ENCODE peak calls at places on chromosomes 6 and 20, in ten cellular contexts. X, N, O, H, D, A, S, L, B and C are unnamed samples.

GRCh38 chr20:34951252-34951651 is 4.4 kb downstream of the GSS start:
- DNase-seq in X (no peak), N (no peak), O (no peak), H (no peak), D (no peak), A (no peak), S (no peak), L (no peak), B (no peak), C (no peak)

GRCh38 chr6:143157146-143157545 is 96.5 kb downstream of the AIG1 start:
- DNase-seq in X (no peak), N (no peak), O (no peak), H (peak; percentile 41), D (no peak), A (peak; percentile 97), S (no peak), L (no peak), B (peak; percentile 56), C (no peak)

GRCh38 chr6:6315660-6316059 is 4.8 kb downstream of the F13A1 start:
- DNase-seq in X (peak; percentile 63), N (peak; percentile 40), O (no peak), H (peak; percentile 4), D (no peak), A (peak; percentile 48), S (peak; percentile 52), L (no peak), B (peak; percentile 58), C (peak; percentile 53)

GRCh38 chr6:161273356-161273751 is 507 bp downstream of the AGPAT4 start:
- DNase-seq in X (peak; percentile 88), N (no peak), O (no peak), H (peak; percentile 44), D (no peak), A (no peak), S (no peak), L (no peak), B (peak; percentile 72), C (peak; percentile 32)

GRCh38 chr6:142744836-142745235 is 200.1 kb downstream of the HIVEP2 start:
- DNase-seq in X (no peak), N (no peak), O (no peak), H (peak; percentile 27), D (no peak), A (peak; percentile 68), S (no peak), L (no peak), B (peak; percentile 59), C (no peak)

GRCh38 chr6:158361961-158362634 is 49.8 kb downstream of the TULP4 start:
- DNase-seq in X (no peak), N (no peak), O (no peak), H (peak; percentile 55), D (no peak), A (peak; percentile 31), S (no peak), L (no peak), B (peak; percentile 49), C (no peak)

GRCh38 chr6:15389079-15389758 is 143.3 kb downstream of the JARID2 start:
- DNase-seq in X (no peak), N (no peak), O (no peak), H (no peak), D (no peak), A (no peak), S (no peak), L (no peak), B (peak; percentile 64), C (no peak)

GRCh38 chr20:47661714-47662113 is 123.6 kb downstream of the SULF2 start:
- DNase-seq in X (no peak), N (no peak), O (no peak), H (no peak), D (no peak), A (no peak), S (no peak), L (no peak), B (no peak), C (no peak)

GRCh38 chr6:167731216-167731615 is 95.5 kb upstream of the AFDN start:
- DNase-seq in X (no peak), N (no peak), O (no peak), H (no peak), D (no peak), A (no peak), S (no peak), L (no peak), B (no peak), C (no peak)

GRCh38 chr20:47318027-47318595 is 38.4 kb downstream of the ZMYND8 start:
- DNase-seq in X (peak; percentile 59), N (no peak), O (peak; percentile 13), H (peak; percentile 46), D (no peak), A (peak; percentile 88), S (peak; percentile 10), L (no peak), B (peak; percentile 74), C (peak; percentile 17)

GRCh38 chr20:41309817-41310216 is 7.7 kb downstream of the ZHX3 start:
- DNase-seq in X (no peak), N (no peak), O (no peak), H (peak; percentile 71), D (no peak), A (peak; percentile 99), S (no peak), L (no peak), B (peak; percentile 74), C (no peak)

GRCh38 chr20:21101453-21102251 is 4.5 kb downstream of the LINC00237 start:
- DNase-seq in X (no peak), N (peak; percentile 39), O (no peak), H (no peak), D (no peak), A (peak; percentile 21), S (peak; percentile 44), L (no peak), B (peak; percentile 23), C (peak; percentile 49)

GRCh38 chr6:158621694-158622544 is 22.6 kb downstream of the DYNLT1 start:
- DNase-seq in X (peak; percentile 35), N (peak; percentile 43), O (no peak), H (no peak), D (no peak), A (no peak), S (no peak), L (no peak), B (no peak), C (no peak)

GRCh38 chr20:46631212-46631869 is 19.9 kb downstream of the SLC13A3 start:
- DNase-seq in X (no peak), N (no peak), O (no peak), H (no peak), D (no peak), A (peak; percentile 43), S (no peak), L (no peak), B (peak; percentile 30), C (no peak)

GRCh38 chr6:166587631-166588413 is 1.3 kb upstream of the RAMACL start:
- DNase-seq in X (peak; percentile 32), N (no peak), O (no peak), H (no peak), D (no peak), A (no peak), S (no peak), L (no peak), B (no peak), C (no peak)

GRCh38 chr6:91317247-91317646 is 730.4 kb upstream of the MAP3K7 start:
- DNase-seq in X (no peak), N (no peak), O (peak; percentile 24), H (no peak), D (no peak), A (no peak), S (no peak), L (no peak), B (no peak), C (no peak)

GRCh38 chr6:35737413-35738211 is 780 bp downstream of the ARMC12 start:
- DNase-seq in X (peak; percentile 91), N (peak; percentile 31), O (peak; percentile 66), H (peak; percentile 83), D (peak; percentile 50), A (peak; percentile 81), S (no peak), L (no peak), B (peak; percentile 86), C (peak; percentile 84)

GRCh38 chr20:10185741-10186558 is 32.7 kb upstream of the SNAP25 start:
- DNase-seq in X (peak; percentile 58), N (peak; percentile 27), O (no peak), H (no peak), D (peak; percentile 68), A (peak; percentile 54), S (no peak), L (no peak), B (no peak), C (no peak)

GRCh38 chr6:7846971-7847818 is 63.4 kb downstream of the TXNDC5 start:
- DNase-seq in X (peak; percentile 81), N (no peak), O (no peak), H (no peak), D (no peak), A (peak; percentile 5), S (no peak), L (no peak), B (peak; percentile 67), C (peak; percentile 17)

GRCh38 chr6:144317736-144318135 is 32.6 kb downstream of the UTRN start:
- DNase-seq in X (peak; percentile 76), N (no peak), O (no peak), H (peak; percentile 43), D (no peak), A (no peak), S (no peak), L (no peak), B (peak; percentile 38), C (no peak)

GRCh38 chr6:128521302-128521632 is 868 bp upstream of the PTPRK start:
- DNase-seq in X (no peak), N (no peak), O (no peak), H (peak; percentile 50), D (no peak), A (no peak), S (no peak), L (no peak), B (peak; percentile 67), C (no peak)

GRCh38 chr20:6067765-6068318 is 14.0 kb upstream of the LRRN4 start:
- DNase-seq in X (no peak), N (no peak), O (no peak), H (no peak), D (no peak), A (no peak), S (no peak), L (no peak), B (no peak), C (no peak)